ENCODE peak calls at places on chromosomes 13 and 19, in ten cellular contexts. R is activated CD4-positive, alpha-beta T cell treated with anti-CD3 and anti-CD28 coated beads, Interleukin-2, amount 50 U/mL, for 24 hours; E is stimulated activated CD8-positive, alpha-beta memory T cell treated with anti-CD3 and anti-CD28 coated beads, Interleukin-7, amount 100 ng/mL, for 1 hour; U is GM12892; B is aorta; H is fibroblast of mammary gland; L is ELR; M is left ventricle myocardium inferior; Y is activated CD4-positive, CD25-positive, alpha-beta regulatory T cell; F is cardiac fibroblast. Q is an unnamed sample.

GRCh38 chr13:59681630-59682311 is 482.0 kb downstream of the DIAPH3 start:
- DNase-seq in L (no peak), B (no peak), U (no peak), M (no peak), R (no peak), E (no peak), Y (no peak), F (no peak), H (no peak), Q (no peak)

GRCh38 chr19:7868326-7868670 is 5.9 kb downstream of the PRR36 start:
- DNase-seq in Y (no peak), F (no peak), L (peak), B (no peak), R (no peak), H (peak), E (no peak), M (no peak), U (no peak), Q (no peak)

GRCh38 chr19:50214699-50215543 is 11.5 kb downstream of the MYH14 start:
- DNase-seq in M (no peak), U (no peak), B (peak), R (no peak), Y (no peak), L (no peak), E (no peak), H (no peak), F (no peak), Q (no peak)

GRCh38 chr19:19900124-19900523 is 622 bp upstream of the ZNF93 start:
- DNase-seq in B (no peak), Y (no peak), H (peak), R (peak), M (no peak), L (peak), E (no peak), F (peak), U (no peak), Q (no peak)

GRCh38 chr13:45775401-45775963 is 73.4 kb downstream of the CBY2 start:
- DNase-seq in L (no peak), Y (no peak), U (no peak), R (no peak), M (no peak), B (no peak), F (no peak), H (no peak), E (no peak), Q (no peak)

GRCh38 chr13:47794963-47795362 is 206.1 kb downstream of the SUCLA2 start:
- DNase-seq in L (peak), E (no peak), R (no peak), Y (no peak), M (no peak), H (peak), B (no peak), F (peak), U (peak), Q (no peak)

GRCh38 chr19:33376423-33376822 is 2.9 kb downstream of the CEBPG start:
- DNase-seq in E (no peak), H (peak), F (peak), L (peak), M (peak), B (peak), Y (no peak), R (no peak), U (no peak), Q (no peak)

GRCh38 chr13:42991892-42992584 is at the start of gene EPSTI1:
- DNase-seq in Y (peak), U (peak), B (peak), E (peak), L (peak), F (peak), H (peak), R (peak), M (peak), Q (peak)

GRCh38 chr19:6230991-6231448 is 48.8 kb downstream of the MLLT1 start:
- DNase-seq in B (no peak), Y (no peak), R (no peak), F (no peak), E (no peak), M (no peak), H (no peak), U (peak), L (no peak), Q (no peak)

GRCh38 chr13:101416181-101417042 is at the start of gene NALCN:
- DNase-seq in F (peak), U (no peak), E (no peak), B (peak), L (peak), R (no peak), M (peak), H (no peak), Y (no peak), Q (no peak)

GRCh38 chr19:1602091-1602707 is 3.1 kb downstream of the UQCR11 start:
- DNase-seq in R (no peak), U (no peak), M (no peak), Y (no peak), B (no peak), H (no peak), E (no peak), F (no peak), L (no peak), Q (no peak)

GRCh38 chr13:56755181-56755580 is 385.5 kb upstream of the PRR20A start:
- DNase-seq in B (no peak), U (no peak), M (no peak), L (no peak), F (no peak), H (no peak), E (no peak), R (no peak), Y (no peak), Q (no peak)

GRCh38 chr13:110812111-110812868 is 98.8 kb downstream of the ING1 start:
- DNase-seq in R (no peak), M (no peak), B (no peak), H (peak), L (no peak), E (no peak), U (no peak), Y (no peak), F (peak), Q (no peak)

GRCh38 chr19:45322744-45323281 is at the start of gene CKM:
- DNase-seq in L (no peak), R (no peak), Y (no peak), F (no peak), B (no peak), M (peak), E (no peak), H (no peak), U (no peak), Q (no peak)

GRCh38 chr13:19817510-19818158 is 34.9 kb upstream of the PSPC1 start:
- DNase-seq in M (no peak), H (no peak), Y (no peak), L (no peak), B (no peak), R (no peak), E (no peak), U (no peak), F (no peak), Q (no peak)

GRCh38 chr13:110628952-110629701 is 13.8 kb downstream of the NAXD start:
- DNase-seq in E (no peak), M (no peak), L (no peak), B (no peak), F (peak), H (peak), Y (no peak), U (no peak), R (no peak), Q (no peak)

GRCh38 chr13:23391752-23392151 is 41.8 kb downstream of the SACS start:
- DNase-seq in M (no peak), L (peak), R (no peak), U (no peak), E (no peak), Y (no peak), H (peak), B (no peak), F (peak), Q (no peak)

GRCh38 chr19:50419580-50420035 is 870 bp downstream of the SPIB start:
- DNase-seq in B (no peak), F (no peak), R (no peak), U (no peak), Y (no peak), E (no peak), M (no peak), L (no peak), H (no peak), Q (no peak)

GRCh38 chr13:112775791-112776279 is 86.0 kb downstream of the ATP11A start:
- DNase-seq in E (no peak), H (no peak), L (no peak), R (no peak), B (no peak), M (no peak), Y (no peak), U (no peak), F (no peak), Q (no peak)

GRCh38 chr13:41019027-41019487 is at the start of gene ELF1:
- DNase-seq in M (no peak), Y (peak), H (peak), U (peak), B (peak), F (peak), R (peak), E (peak), L (peak), Q (peak)

GRCh38 chr13:113837554-113838355 is 26.1 kb downstream of the GAS6 start:
- DNase-seq in R (no peak), E (no peak), H (peak), M (peak), U (no peak), Y (no peak), F (peak), B (peak), L (peak), Q (no peak)

GRCh38 chr13:109139346-109139745 is 509.9 kb downstream of the MYO16 start:
- DNase-seq in U (no peak), R (no peak), F (no peak), E (no peak), Y (no peak), M (no peak), B (no peak), H (no peak), L (no peak), Q (no peak)

GRCh38 chr13:42101821-42102580 is 53.6 kb downstream of the DGKH start:
- DNase-seq in B (no peak), Y (no peak), E (no peak), U (no peak), H (no peak), L (no peak), R (no peak), M (peak), F (peak), Q (no peak)

GRCh38 chr19:13143135-13143534 is 7.0 kb downstream of the STX10 start:
- DNase-seq in Y (no peak), L (peak), U (no peak), M (no peak), B (no peak), R (no peak), H (peak), E (no peak), F (peak), Q (no peak)

Q was measured in GM18507.